ENCODE peak calls at places on chromosomes 13 and 19, in six cellular contexts. O is H1, F is HepG2, E is K562, Y is GM12878, Z is HCT116. D is an unnamed sample. For H3K9me3, the result is how much of the 10 kb centered on the place peaks cover.

GRCh38 chr19:36213793-36214387 is 575 bp downstream of the ZNF565 start:
- DNase-seq in O (no peak), F (no peak), E (no peak), Y (no peak), Z (no peak), D (no peak)

GRCh38 chr13:75357576-75358295 is 124.2 kb downstream of the TBC1D4 start:
- DNase-seq in O (peak), F (peak), E (peak), Y (no peak), Z (peak), D (peak)

GRCh38 chr13:32905864-32906180 is 110.4 kb upstream of the KL start:
- DNase-seq in O (no peak), F (no peak), E (no peak), Y (no peak), Z (no peak), D (no peak)

GRCh38 chr19:14122924-14123323 is 5.4 kb upstream of the PRKACA start:
- DNase-seq in O (no peak), F (no peak), E (no peak), Y (no peak), Z (no peak), D (no peak)

GRCh38 chr19:30640266-30640965 is 268.2 kb downstream of the ZNF536 start:
- DNase-seq in O (no peak), F (no peak), E (no peak), Y (no peak), Z (no peak), D (no peak)

GRCh38 chr13:90205911-90206310 is 1141.6 kb upstream of the MIR17HG start:
- DNase-seq in O (no peak), F (no peak), E (no peak), Y (no peak), Z (no peak), D (no peak)

GRCh38 chr19:49528211-49528771 is 488 bp downstream of the RCN3 start:
- DNase-seq in O (peak), F (no peak), E (no peak), Y (no peak), Z (no peak), D (no peak)

GRCh38 chr13:98766716-98767115 is 14.2 kb upstream of the SLC15A1 start:
- DNase-seq in O (no peak), F (no peak), E (no peak), Y (no peak), Z (no peak), D (no peak)

GRCh38 chr19:47836038-47836437 is 14.3 kb downstream of the CRX start:
- DNase-seq in O (no peak), F (no peak), E (no peak), Y (no peak), Z (no peak), D (no peak)

GRCh38 chr13:30051531-30052060 is 201.2 kb upstream of the UBL3 start:
- DNase-seq in O (no peak), F (no peak), E (no peak), Y (no peak), Z (no peak), D (no peak)
- H3K9ac ChIP-seq in O (no peak), F (no peak), E (no peak), Y (no peak), Z (no peak), D (no peak)

DNA sequence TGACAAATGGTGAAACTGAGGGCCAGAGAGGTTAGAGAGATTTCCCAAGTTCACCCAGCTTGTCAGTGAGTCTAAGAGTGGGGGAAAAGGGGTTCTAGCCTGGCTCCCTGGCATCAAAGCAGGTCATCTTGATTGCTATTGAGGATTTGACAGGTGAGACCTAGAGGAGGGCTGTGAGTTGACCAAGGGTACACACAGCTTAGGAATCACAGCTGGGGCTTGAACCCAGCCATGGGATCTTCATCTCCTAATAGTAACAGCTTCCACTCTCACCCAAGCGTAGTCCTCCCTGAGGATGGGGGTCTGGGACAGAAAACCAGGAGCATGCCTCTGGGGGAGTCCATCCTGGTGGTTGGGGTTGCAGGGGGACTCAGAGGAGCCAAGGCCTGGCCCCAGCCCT is 6.8 kb downstream of the CYP4F8 start:
- DNase-seq in O (no peak), F (no peak), E (no peak), Y (no peak), Z (no peak), D (no peak)
- H3K9me3 ChIP-seq in O (half or more), F (under half), E (under half), Y (under half), Z (under half), D (under half)

DNA sequence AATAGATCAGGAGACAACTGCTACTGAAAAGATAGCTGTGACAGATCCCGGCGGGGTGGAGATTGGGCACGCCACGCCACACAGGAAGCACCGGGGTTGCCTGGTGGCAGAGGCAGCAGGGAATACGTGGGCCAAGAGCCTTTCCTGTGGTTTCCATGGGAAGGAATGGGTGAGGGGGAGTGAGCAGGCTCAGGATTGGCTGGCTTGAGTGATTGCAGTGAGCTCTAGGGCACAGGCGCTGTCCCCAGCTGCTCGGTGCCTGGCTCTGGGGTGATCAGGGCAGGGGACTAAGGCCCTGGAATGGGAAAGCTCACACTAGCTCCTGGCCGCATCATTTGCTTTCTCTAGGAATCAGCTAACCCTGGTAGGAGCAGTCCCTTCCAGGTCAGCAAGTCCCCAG is 166.1 kb downstream of the USP12 start:
- DNase-seq in O (no peak), F (no peak), E (no peak), Y (no peak), Z (no peak), D (no peak)
- TF ChIP-seq ZNF274 in O (no peak), F (no peak), E (no peak), Y (no peak), Z (no peak), D (no peak)

GRCh38 chr19:39321832-39322176 is 1.1 kb upstream of the LRFN1 start:
- DNase-seq in O (no peak), F (no peak), E (no peak), Y (no peak), Z (no peak), D (no peak)
- H3K9ac ChIP-seq in O (no peak), F (no peak), E (no peak), Y (no peak), Z (no peak), D (no peak)

GRCh38 chr19:56639217-56639616 is 3.7 kb upstream of the SMIM17 start:
- DNase-seq in O (no peak), F (no peak), E (peak), Y (no peak), Z (no peak), D (peak)

GRCh38 chr19:56643460-56643763 is 453 bp downstream of the SMIM17 start:
- DNase-seq in O (no peak), F (no peak), E (no peak), Y (no peak), Z (no peak), D (no peak)

GRCh38 chr19:56633021-56633420 is 9.9 kb upstream of the SMIM17 start:
- DNase-seq in O (no peak), F (no peak), E (no peak), Y (no peak), Z (no peak), D (no peak)

GRCh38 chr19:56642711-56643459 is at the start of gene SMIM17:
- DNase-seq in O (no peak), F (no peak), E (no peak), Y (no peak), Z (no peak), D (no peak)

GRCh38 chr19:56637976-56638555 is 4.9 kb upstream of the SMIM17 start:
- DNase-seq in O (peak), F (peak), E (peak), Y (no peak), Z (no peak), D (peak)
- H3K9me3 ChIP-seq in O (half or more), F (half or more), E (under half), Y (under half), Z (under half), D (under half)

GRCh38 chr19:54062643-54063042 is 1.1 kb downstream of the VSTM1 start:
- DNase-seq in O (no peak), F (no peak), E (no peak), Y (no peak), Z (no peak), D (no peak)
- TF ChIP-seq ZNF274 in O (no peak), F (no peak), E (no peak), Y (no peak), Z (no peak), D (no peak)

D was measured in NT2/D1.